ENCODE peak calls at places on chromosomes 13 and 19, in ten cellular contexts. K, H, X, T, D, Z, L, U, Y and R are unnamed samples.

GRCh38 chr19:15250635-15250993 is 18.4 kb upstream of the EPHX3 start:
- DNase-seq in Z (no peak), Y (no peak), X (no peak), U (no peak), L (no peak), D (no peak), H (no peak), K (no peak), T (no peak), R (no peak)

GRCh38 chr13:29936051-29936813 is 85.8 kb upstream of the UBL3 start:
- DNase-seq in L (no peak), T (no peak), Y (no peak), H (no peak), Z (no peak), K (no peak), D (peak), U (no peak), X (no peak), R (no peak)

GRCh38 chr19:48858984-48859710 is 9.3 kb downstream of the PLEKHA4 start:
- DNase-seq in Y (no peak), K (no peak), L (peak), X (no peak), U (no peak), H (no peak), T (no peak), Z (no peak), D (no peak), R (no peak)

GRCh38 chr13:101425156-101425471 is 8.8 kb upstream of the NALCN start:
- DNase-seq in Y (no peak), Z (no peak), U (no peak), T (no peak), K (no peak), D (no peak), X (no peak), H (no peak), L (no peak), R (no peak)

GRCh38 chr19:35519291-35519690 is 5.8 kb upstream of the DMKN start:
- DNase-seq in Y (no peak), K (peak), T (no peak), D (no peak), H (no peak), X (peak), L (no peak), Z (no peak), U (no peak), R (no peak)

GRCh38 chr13:32897296-32897695 is 118.9 kb upstream of the KL start:
- DNase-seq in D (no peak), H (no peak), K (no peak), X (no peak), T (no peak), L (no peak), Y (no peak), U (no peak), Z (no peak), R (no peak)

GRCh38 chr13:33721719-33722118 is 96.2 kb upstream of the RFC3 start:
- DNase-seq in L (no peak), Y (no peak), K (no peak), D (no peak), U (no peak), T (no peak), H (no peak), Z (no peak), X (peak), R (no peak)

GRCh38 chr19:6737873-6738725 is 719 bp upstream of the GPR108 start:
- DNase-seq in T (peak), Z (peak), K (peak), D (peak), Y (peak), X (peak), L (peak), U (peak), H (peak), R (peak)

GRCh38 chr13:59319276-59319675 is 844.5 kb downstream of the DIAPH3 start:
- DNase-seq in H (no peak), Z (no peak), L (no peak), D (no peak), K (no peak), T (no peak), Y (no peak), U (no peak), X (no peak), R (no peak)

GRCh38 chr13:25819856-25820530 is 231.8 kb downstream of the SHISA2 start:
- DNase-seq in U (no peak), D (no peak), K (no peak), Y (no peak), Z (no peak), L (no peak), T (no peak), H (no peak), X (no peak), R (no peak)

GRCh38 chr13:51742611-51743010 is 61.4 kb downstream of the DHRS12 start:
- DNase-seq in U (no peak), X (no peak), H (no peak), K (no peak), T (no peak), L (no peak), Y (no peak), D (no peak), Z (no peak), R (no peak)

GRCh38 chr19:41376998-41377365 is 649 bp downstream of the TMEM91 start:
- DNase-seq in Z (no peak), L (no peak), Y (no peak), D (no peak), K (no peak), X (no peak), T (no peak), U (no peak), H (no peak), R (no peak)

GRCh38 chr13:32159147-32159869 is 127.7 kb downstream of the FRY start:
- DNase-seq in H (no peak), Z (no peak), Y (no peak), U (no peak), D (no peak), L (no peak), X (peak), K (no peak), T (no peak), R (no peak)

GRCh38 chr19:19274716-19275115 is 1.6 kb upstream of the TM6SF2 start:
- DNase-seq in X (no peak), T (no peak), L (no peak), H (no peak), Z (no peak), K (no peak), U (no peak), D (no peak), Y (no peak), R (no peak)

GRCh38 chr19:916645-917322 is 349 bp upstream of the KISS1R start:
- DNase-seq in K (no peak), T (no peak), Z (no peak), U (no peak), D (no peak), X (no peak), L (no peak), H (no peak), Y (no peak), R (no peak)

GRCh38 chr19:6424190-6424938 is at the start of gene KHSRP:
- DNase-seq in H (no peak), Z (peak), L (no peak), K (no peak), U (no peak), D (no peak), X (no peak), Y (no peak), T (no peak), R (no peak)

GRCh38 chr19:14072535-14073231 is at the start of gene MISP3:
- DNase-seq in D (no peak), X (no peak), Y (no peak), U (no peak), Z (no peak), H (no peak), T (no peak), K (peak), L (no peak), R (peak)

GRCh38 chr13:68748038-68748437 is 1359.6 kb upstream of the ATXN8OS start:
- DNase-seq in Z (no peak), X (no peak), K (no peak), Y (no peak), L (no peak), T (no peak), D (no peak), U (no peak), H (no peak), R (no peak)

GRCh38 chr19:661427-662196 is 1.4 kb downstream of the RNF126 start:
- DNase-seq in Y (no peak), D (no peak), T (no peak), U (no peak), K (no peak), L (peak), X (no peak), H (no peak), Z (no peak), R (no peak)

GRCh38 chr19:55461974-55462628 is 659 bp upstream of the ISOC2 start:
- DNase-seq in L (no peak), U (no peak), Z (no peak), K (no peak), D (no peak), Y (no peak), X (peak), T (no peak), H (no peak), R (no peak)

GRCh38 chr19:18274776-18275356 is 614 bp upstream of the IQCN start:
- DNase-seq in U (peak), H (peak), Y (peak), L (no peak), D (no peak), Z (peak), T (peak), K (peak), X (peak), R (peak)

GRCh38 chr19:55389386-55390317 is 3.9 kb downstream of the RPL28 start:
- DNase-seq in U (no peak), D (no peak), L (no peak), K (no peak), T (no peak), Z (no peak), Y (no peak), X (no peak), H (no peak), R (no peak)

GRCh38 chr13:20801704-20802103 is 27.9 kb upstream of the EEF1AKMT1 start:
- DNase-seq in D (no peak), U (no peak), X (no peak), Z (no peak), K (no peak), L (no peak), Y (no peak), T (no peak), H (no peak), R (no peak)

GRCh38 chr13:104014803-104015645 is 948.8 kb upstream of the SLC10A2 start:
- DNase-seq in Y (no peak), Z (no peak), L (no peak), D (no peak), T (no peak), X (peak), H (peak), K (no peak), U (no peak), R (no peak)

GRCh38 chr13:50993908-50994307 is 84.3 kb downstream of the RNASEH2B start:
- DNase-seq in T (no peak), Z (peak), D (no peak), L (no peak), X (no peak), Y (no peak), U (no peak), H (no peak), K (no peak), R (no peak)

GRCh38 chr13:114261328-114261965 is 20.0 kb upstream of the UPF3A start:
- DNase-seq in Y (no peak), H (no peak), L (no peak), K (no peak), Z (no peak), T (no peak), U (no peak), X (no peak), D (no peak), R (no peak)

GRCh38 chr19:42495663-42496062 is 32.6 kb downstream of the CEACAM1 start:
- DNase-seq in T (no peak), D (no peak), K (no peak), Z (no peak), X (no peak), H (no peak), L (no peak), U (no peak), Y (no peak), R (no peak)

GRCh38 chr19:35716735-35716984 is 1.1 kb upstream of the KMT2B start:
- DNase-seq in L (no peak), Z (no peak), K (no peak), T (peak), H (no peak), X (no peak), U (no peak), D (no peak), Y (no peak), R (no peak)

GRCh38 chr19:34722353-34722752 is 11.7 kb upstream of the ZNF181 start:
- DNase-seq in U (no peak), Y (no peak), X (no peak), T (no peak), H (no peak), L (no peak), K (no peak), Z (no peak), D (no peak), R (no peak)